ENCODE peak calls at places on chromosomes 16 and 17, in ten cellular contexts. G is activated CD8-positive, alpha-beta T cell treated with anti-CD3 and anti-CD28 coated beads for 36 hours; N is BJ; W is suprapubic skin; F is GM23248; V is AG10803; T is activated T-helper 2 cell treated with anti-CD3 and anti-CD28 coated beads, Interferon-gamma antibody, Interleukin-2, Interleukin-4, amounts not matched to agents 10 μg/mL and 5 μg/mL and 100 μg/mL, durations not matched to agents 14 hours and 24 hours and 36 hours; Y is SW480; M is stimulated activated CD4-positive, alpha-beta T cell treated with anti-CD3 and anti-CD28 coated beads, TNF-alpha, amount 100 ng/mL, for 1 hour; L is NCI-H2107. X is an unnamed sample.

GRCh38 chr17:57016764-57017116 is 38.8 kb downstream of the SCPEP1 start:
- DNase-seq in F (no peak), T (no peak), M (no peak), L (no peak), W (no peak), N (no peak), Y (no peak), G (no peak), V (peak), X (no peak)

GRCh38 chr17:17708301-17708700 is 27.0 kb downstream of the RAI1 start:
- DNase-seq in T (no peak), W (no peak), M (no peak), V (no peak), L (no peak), N (no peak), F (no peak), G (no peak), Y (no peak), X (no peak)

GRCh38 chr16:23145608-23146007 is 3.6 kb downstream of the USP31 start:
- DNase-seq in N (peak), M (no peak), Y (peak), F (peak), W (no peak), L (no peak), V (peak), T (no peak), G (no peak), X (no peak)

GRCh38 chr17:67637901-67638641 is 79.7 kb upstream of the NOL11 start:
- DNase-seq in V (no peak), W (peak), T (no peak), L (no peak), Y (no peak), N (no peak), G (no peak), F (no peak), M (no peak), X (no peak)

GRCh38 chr16:4373909-4374742 is 2.5 kb downstream of the VASN start:
- DNase-seq in W (peak), N (peak), M (no peak), G (no peak), L (no peak), F (peak), T (no peak), V (peak), Y (no peak), X (no peak)

GRCh38 chr16:68640972-68641371 is 4.1 kb upstream of the CDH3 start:
- DNase-seq in M (no peak), Y (peak), V (peak), G (no peak), W (no peak), F (peak), T (no peak), L (no peak), N (peak), X (no peak)

GRCh38 chr16:20952144-20952797 is 51.7 kb downstream of the LYRM1 start:
- DNase-seq in T (no peak), M (no peak), V (no peak), Y (peak), G (no peak), W (no peak), N (no peak), F (no peak), L (peak), X (no peak)

GRCh38 chr17:67139784-67140665 is 95.7 kb downstream of the CACNG1 start:
- DNase-seq in N (no peak), G (no peak), V (peak), L (no peak), T (no peak), W (no peak), M (no peak), F (peak), Y (no peak), X (no peak)

GRCh38 chr17:31820691-31821435 is 38.2 kb downstream of the COPRS start:
- DNase-seq in F (no peak), W (no peak), V (no peak), Y (no peak), T (no peak), M (no peak), N (no peak), L (no peak), G (no peak), X (no peak)

GRCh38 chr16:3780570-3780969 is 63.2 kb upstream of the TRAP1 start:
- DNase-seq in G (peak), F (peak), W (no peak), T (no peak), M (no peak), Y (peak), V (peak), N (no peak), L (no peak), X (no peak)

GRCh38 chr16:85685251-85685650 is 3.5 kb downstream of the GINS2 start:
- DNase-seq in T (no peak), F (no peak), L (no peak), W (no peak), N (no peak), Y (no peak), G (no peak), V (no peak), M (no peak), X (no peak)

GRCh38 chr17:80546267-80546666 is 1.6 kb downstream of the RPTOR start:
- DNase-seq in L (no peak), F (peak), M (no peak), Y (no peak), T (no peak), N (no peak), G (no peak), V (no peak), W (no peak), X (no peak)

GRCh38 chr17:45172541-45173286 is 11.0 kb downstream of the HEXIM2 start:
- DNase-seq in G (peak), W (peak), Y (peak), L (no peak), V (peak), T (peak), F (peak), N (peak), M (no peak), X (peak)

GRCh38 chr16:81036751-81037350 is 1.2 kb downstream of the ATMIN start:
- DNase-seq in F (peak), V (peak), L (no peak), Y (peak), M (no peak), G (no peak), W (no peak), N (no peak), T (no peak), X (no peak)

GRCh38 chr17:74686761-74687160 is 26.0 kb downstream of the CD300LF start:
- DNase-seq in Y (peak), V (no peak), L (no peak), T (no peak), M (no peak), F (no peak), N (no peak), W (no peak), G (no peak), X (peak)

GRCh38 chr16:57889111-57889510 is 81.8 kb downstream of the CNGB1 start:
- DNase-seq in W (no peak), Y (no peak), L (no peak), G (no peak), N (no peak), F (no peak), M (no peak), V (no peak), T (no peak), X (no peak)